ENCODE peak calls at places on chromosomes 12 and 14, in seven cellular contexts. One of them, this sample, is unnamed.

GRCh38 chr14:101507306-101508150 is 53.8 kb upstream of the DIO3 start:
- DNase-seq in NCI-H1694 treated with DMSO at 0.1 percent for 48 hours: no peak
- DNase-seq in effector memory CD8-positive, alpha-beta T cell: no peak
- DNase-seq in GM03348: no peak
- DNase-seq in fibroblast of the aortic adventitia: no peak
- DNase-seq in CD8-positive, alpha-beta T cell: no peak
- DNase-seq in naive thymus-derived CD4-positive, alpha-beta T cell: peak; percentile 2
- DNase-seq in this sample: no peak

GRCh38 chr14:49173765-49174373 is 412.3 kb downstream of the RPS29 start:
- DNase-seq in fibroblast of the aortic adventitia: peak; percentile 66
- DNase-seq in CD8-positive, alpha-beta T cell: no peak
- DNase-seq in GM03348: peak; percentile 56
- DNase-seq in NCI-H1694 treated with DMSO at 0.1 percent for 48 hours: peak; percentile 74
- DNase-seq in naive thymus-derived CD4-positive, alpha-beta T cell: no peak
- DNase-seq in effector memory CD8-positive, alpha-beta T cell: no peak
- DNase-seq in this sample: peak; percentile 83

GRCh38 chr12:1421091-1421902 is 173.1 kb downstream of the FBXL14 start:
- DNase-seq in NCI-H1694 treated with DMSO at 0.1 percent for 48 hours: no peak
- DNase-seq in fibroblast of the aortic adventitia: no peak
- DNase-seq in GM03348: no peak
- DNase-seq in effector memory CD8-positive, alpha-beta T cell: no peak
- DNase-seq in CD8-positive, alpha-beta T cell: no peak
- DNase-seq in naive thymus-derived CD4-positive, alpha-beta T cell: no peak
- DNase-seq in this sample: no peak

GRCh38 chr14:52992236-52992635 is 41.4 kb upstream of the FERMT2 start:
- DNase-seq in GM03348: no peak
- DNase-seq in naive thymus-derived CD4-positive, alpha-beta T cell: no peak
- DNase-seq in NCI-H1694 treated with DMSO at 0.1 percent for 48 hours: no peak
- DNase-seq in effector memory CD8-positive, alpha-beta T cell: no peak
- DNase-seq in fibroblast of the aortic adventitia: no peak
- DNase-seq in CD8-positive, alpha-beta T cell: no peak
- DNase-seq in this sample: peak; percentile 62

GRCh38 chr12:131390408-131391100 is 320.3 kb upstream of the SFSWAP start:
- DNase-seq in NCI-H1694 treated with DMSO at 0.1 percent for 48 hours: no peak
- DNase-seq in effector memory CD8-positive, alpha-beta T cell: no peak
- DNase-seq in CD8-positive, alpha-beta T cell: no peak
- DNase-seq in fibroblast of the aortic adventitia: no peak
- DNase-seq in GM03348: no peak
- DNase-seq in naive thymus-derived CD4-positive, alpha-beta T cell: no peak
- DNase-seq in this sample: no peak

GRCh38 chr14:33229269-33229924 is 290.7 kb downstream of the NPAS3 start:
- DNase-seq in naive thymus-derived CD4-positive, alpha-beta T cell: no peak
- DNase-seq in fibroblast of the aortic adventitia: no peak
- DNase-seq in CD8-positive, alpha-beta T cell: no peak
- DNase-seq in NCI-H1694 treated with DMSO at 0.1 percent for 48 hours: peak; percentile 81
- DNase-seq in effector memory CD8-positive, alpha-beta T cell: no peak
- DNase-seq in GM03348: no peak
- DNase-seq in this sample: peak; percentile 41

GRCh38 chr14:29216774-29217232 is 450.2 kb downstream of the FOXG1 start:
- DNase-seq in effector memory CD8-positive, alpha-beta T cell: no peak
- DNase-seq in NCI-H1694 treated with DMSO at 0.1 percent for 48 hours: peak; percentile 97
- DNase-seq in GM03348: no peak
- DNase-seq in naive thymus-derived CD4-positive, alpha-beta T cell: no peak
- DNase-seq in CD8-positive, alpha-beta T cell: no peak
- DNase-seq in fibroblast of the aortic adventitia: peak; percentile 31
- DNase-seq in this sample: peak; percentile 10

GRCh38 chr12:99709116-99709515 is 61.6 kb downstream of the GARIN6 start:
- DNase-seq in fibroblast of the aortic adventitia: no peak
- DNase-seq in naive thymus-derived CD4-positive, alpha-beta T cell: no peak
- DNase-seq in NCI-H1694 treated with DMSO at 0.1 percent for 48 hours: no peak
- DNase-seq in effector memory CD8-positive, alpha-beta T cell: no peak
- DNase-seq in GM03348: no peak
- DNase-seq in CD8-positive, alpha-beta T cell: no peak
- DNase-seq in this sample: no peak

GRCh38 chr14:106622200-106622745 is 1095.9 kb downstream of the TMEM121 start:
- DNase-seq in CD8-positive, alpha-beta T cell: no peak
- DNase-seq in NCI-H1694 treated with DMSO at 0.1 percent for 48 hours: no peak
- DNase-seq in effector memory CD8-positive, alpha-beta T cell: peak; percentile 38
- DNase-seq in GM03348: no peak
- DNase-seq in fibroblast of the aortic adventitia: no peak
- DNase-seq in naive thymus-derived CD4-positive, alpha-beta T cell: no peak
- DNase-seq in this sample: no peak

GRCh38 chr14:55317503-55317902 is 46.3 kb downstream of the FBXO34 start:
- DNase-seq in naive thymus-derived CD4-positive, alpha-beta T cell: no peak
- DNase-seq in CD8-positive, alpha-beta T cell: no peak
- DNase-seq in fibroblast of the aortic adventitia: no peak
- DNase-seq in GM03348: no peak
- DNase-seq in effector memory CD8-positive, alpha-beta T cell: no peak
- DNase-seq in NCI-H1694 treated with DMSO at 0.1 percent for 48 hours: no peak
- DNase-seq in this sample: no peak

GRCh38 chr12:69046372-69046771 is 113.4 kb upstream of the CPM start:
- DNase-seq in CD8-positive, alpha-beta T cell: no peak
- DNase-seq in naive thymus-derived CD4-positive, alpha-beta T cell: no peak
- DNase-seq in GM03348: no peak
- DNase-seq in NCI-H1694 treated with DMSO at 0.1 percent for 48 hours: no peak
- DNase-seq in effector memory CD8-positive, alpha-beta T cell: no peak
- DNase-seq in fibroblast of the aortic adventitia: no peak
- DNase-seq in this sample: no peak

GRCh38 chr12:51954465-51955361 is 3.2 kb downstream of the ACVR1B start:
- DNase-seq in effector memory CD8-positive, alpha-beta T cell: no peak
- DNase-seq in naive thymus-derived CD4-positive, alpha-beta T cell: no peak
- DNase-seq in CD8-positive, alpha-beta T cell: no peak
- DNase-seq in fibroblast of the aortic adventitia: peak; percentile 41
- DNase-seq in GM03348: no peak
- DNase-seq in NCI-H1694 treated with DMSO at 0.1 percent for 48 hours: no peak
- DNase-seq in this sample: peak; percentile 44

GRCh38 chr14:51534623-51535022 is 117.1 kb upstream of the FRMD6 start:
- DNase-seq in NCI-H1694 treated with DMSO at 0.1 percent for 48 hours: no peak
- DNase-seq in naive thymus-derived CD4-positive, alpha-beta T cell: no peak
- DNase-seq in effector memory CD8-positive, alpha-beta T cell: no peak
- DNase-seq in GM03348: no peak
- DNase-seq in CD8-positive, alpha-beta T cell: no peak
- DNase-seq in fibroblast of the aortic adventitia: no peak
- DNase-seq in this sample: peak; percentile 31

GRCh38 chr12:15050664-15051063 is 77.8 kb downstream of the PDE6H start:
- DNase-seq in fibroblast of the aortic adventitia: peak; percentile 16
- DNase-seq in GM03348: no peak
- DNase-seq in naive thymus-derived CD4-positive, alpha-beta T cell: no peak
- DNase-seq in effector memory CD8-positive, alpha-beta T cell: no peak
- DNase-seq in NCI-H1694 treated with DMSO at 0.1 percent for 48 hours: no peak
- DNase-seq in CD8-positive, alpha-beta T cell: no peak
- DNase-seq in this sample: no peak

GRCh38 chr14:102517412-102518062 is 8.0 kb upstream of the ANKRD9 start:
- DNase-seq in naive thymus-derived CD4-positive, alpha-beta T cell: no peak
- DNase-seq in CD8-positive, alpha-beta T cell: no peak
- DNase-seq in fibroblast of the aortic adventitia: no peak
- DNase-seq in effector memory CD8-positive, alpha-beta T cell: no peak
- DNase-seq in NCI-H1694 treated with DMSO at 0.1 percent for 48 hours: no peak
- DNase-seq in GM03348: no peak
- DNase-seq in this sample: no peak

GRCh38 chr12:53729659-53730058 is 2.4 kb upstream of the CALCOCO1 start:
- DNase-seq in fibroblast of the aortic adventitia: no peak
- DNase-seq in NCI-H1694 treated with DMSO at 0.1 percent for 48 hours: no peak
- DNase-seq in naive thymus-derived CD4-positive, alpha-beta T cell: no peak
- DNase-seq in GM03348: no peak
- DNase-seq in CD8-positive, alpha-beta T cell: no peak
- DNase-seq in effector memory CD8-positive, alpha-beta T cell: no peak
- DNase-seq in this sample: peak; percentile 31

GRCh38 chr12:121776190-121777098 is 17.0 kb downstream of the RHOF start:
- DNase-seq in NCI-H1694 treated with DMSO at 0.1 percent for 48 hours: no peak
- DNase-seq in effector memory CD8-positive, alpha-beta T cell: peak; percentile 93
- DNase-seq in CD8-positive, alpha-beta T cell: peak; percentile 90
- DNase-seq in naive thymus-derived CD4-positive, alpha-beta T cell: peak; percentile 88
- DNase-seq in fibroblast of the aortic adventitia: peak; percentile 61
- DNase-seq in GM03348: peak; percentile 88
- DNase-seq in this sample: peak; percentile 71

GRCh38 chr12:108390495-108391203 is 51.5 kb upstream of the CMKLR1 start:
- DNase-seq in CD8-positive, alpha-beta T cell: no peak
- DNase-seq in effector memory CD8-positive, alpha-beta T cell: no peak
- DNase-seq in NCI-H1694 treated with DMSO at 0.1 percent for 48 hours: peak; percentile 12
- DNase-seq in naive thymus-derived CD4-positive, alpha-beta T cell: no peak
- DNase-seq in GM03348: no peak
- DNase-seq in fibroblast of the aortic adventitia: no peak
- DNase-seq in this sample: no peak

GRCh38 chr12:94168041-94168440 is 19.7 kb downstream of the PLXNC1 start:
- DNase-seq in naive thymus-derived CD4-positive, alpha-beta T cell: no peak
- DNase-seq in effector memory CD8-positive, alpha-beta T cell: no peak
- DNase-seq in NCI-H1694 treated with DMSO at 0.1 percent for 48 hours: no peak
- DNase-seq in GM03348: no peak
- DNase-seq in CD8-positive, alpha-beta T cell: no peak
- DNase-seq in fibroblast of the aortic adventitia: no peak
- DNase-seq in this sample: peak; percentile 25

GRCh38 chr12:122909442-122910288 is 13.7 kb upstream of the VPS37B start:
- DNase-seq in CD8-positive, alpha-beta T cell: no peak
- DNase-seq in fibroblast of the aortic adventitia: no peak
- DNase-seq in NCI-H1694 treated with DMSO at 0.1 percent for 48 hours: peak; percentile 59
- DNase-seq in effector memory CD8-positive, alpha-beta T cell: no peak
- DNase-seq in GM03348: no peak
- DNase-seq in naive thymus-derived CD4-positive, alpha-beta T cell: no peak
- DNase-seq in this sample: peak; percentile 33

GRCh38 chr14:76715102-76715926 is 46.0 kb upstream of the VASH1 start:
- DNase-seq in GM03348: no peak
- DNase-seq in effector memory CD8-positive, alpha-beta T cell: no peak
- DNase-seq in CD8-positive, alpha-beta T cell: no peak
- DNase-seq in NCI-H1694 treated with DMSO at 0.1 percent for 48 hours: peak; percentile 100
- DNase-seq in naive thymus-derived CD4-positive, alpha-beta T cell: no peak
- DNase-seq in fibroblast of the aortic adventitia: peak; percentile 12
- DNase-seq in this sample: peak; percentile 47

GRCh38 chr12:100372846-100373245 is 16.0 kb downstream of the SLC17A8 start:
- DNase-seq in fibroblast of the aortic adventitia: no peak
- DNase-seq in naive thymus-derived CD4-positive, alpha-beta T cell: no peak
- DNase-seq in GM03348: no peak
- DNase-seq in effector memory CD8-positive, alpha-beta T cell: no peak
- DNase-seq in NCI-H1694 treated with DMSO at 0.1 percent for 48 hours: no peak
- DNase-seq in CD8-positive, alpha-beta T cell: no peak
- DNase-seq in this sample: no peak

GRCh38 chr12:81450920-81451739 is 308.0 kb downstream of the PPFIA2 start:
- DNase-seq in GM03348: peak; percentile 58
- DNase-seq in naive thymus-derived CD4-positive, alpha-beta T cell: no peak
- DNase-seq in NCI-H1694 treated with DMSO at 0.1 percent for 48 hours: peak; percentile 50
- DNase-seq in fibroblast of the aortic adventitia: peak; percentile 72
- DNase-seq in CD8-positive, alpha-beta T cell: no peak
- DNase-seq in effector memory CD8-positive, alpha-beta T cell: no peak
- DNase-seq in this sample: peak; percentile 82

GRCh38 chr14:29028973-29029582 is 262.5 kb downstream of the FOXG1 start:
- DNase-seq in fibroblast of the aortic adventitia: peak; percentile 13
- DNase-seq in GM03348: no peak
- DNase-seq in NCI-H1694 treated with DMSO at 0.1 percent for 48 hours: no peak
- DNase-seq in effector memory CD8-positive, alpha-beta T cell: no peak
- DNase-seq in CD8-positive, alpha-beta T cell: no peak
- DNase-seq in naive thymus-derived CD4-positive, alpha-beta T cell: no peak
- DNase-seq in this sample: peak; percentile 28

GRCh38 chr14:62162998-62163589 is 400.9 kb downstream of the SNAPC1 start:
- DNase-seq in naive thymus-derived CD4-positive, alpha-beta T cell: no peak
- DNase-seq in GM03348: peak; percentile 66
- DNase-seq in NCI-H1694 treated with DMSO at 0.1 percent for 48 hours: peak; percentile 70
- DNase-seq in fibroblast of the aortic adventitia: peak; percentile 65
- DNase-seq in CD8-positive, alpha-beta T cell: no peak
- DNase-seq in effector memory CD8-positive, alpha-beta T cell: no peak
- DNase-seq in this sample: peak; percentile 66

GRCh38 chr12:1491983-1492697 is 102.2 kb downstream of the FBXL14 start:
- DNase-seq in CD8-positive, alpha-beta T cell: no peak
- DNase-seq in NCI-H1694 treated with DMSO at 0.1 percent for 48 hours: no peak
- DNase-seq in naive thymus-derived CD4-positive, alpha-beta T cell: no peak
- DNase-seq in effector memory CD8-positive, alpha-beta T cell: no peak
- DNase-seq in fibroblast of the aortic adventitia: no peak
- DNase-seq in GM03348: no peak
- DNase-seq in this sample: no peak

This sample was measured in cardiac fibroblast.